ENCODE peak calls at places on chromosomes 5 and 9, in eight cellular contexts. One of them, this sample, is unnamed.

GRCh38 chr9:135135171-135135926 is 47.9 kb downstream of the OLFM1 start:
- DNase-seq in GM23338: no peak
- DNase-seq in fibroblast of lung: no peak
- DNase-seq in K562: no peak
- DNase-seq in HCT116: no peak
- DNase-seq in endothelial cell of umbilical vein: no peak
- DNase-seq in neural progenitor cell: no peak
- DNase-seq in keratinocyte: no peak
- DNase-seq in this sample: no peak

GRCh38 chr9:94002316-94003140 is 47.4 kb upstream of the BARX1 start:
- DNase-seq in GM23338: peak
- DNase-seq in fibroblast of lung: peak
- DNase-seq in K562: peak
- DNase-seq in HCT116: no peak
- DNase-seq in endothelial cell of umbilical vein: peak
- DNase-seq in neural progenitor cell: peak
- DNase-seq in keratinocyte: no peak
- DNase-seq in this sample: peak

GRCh38 chr9:2181794-2182193 is 166.6 kb downstream of the SMARCA2 start:
- DNase-seq in GM23338: peak
- DNase-seq in fibroblast of lung: no peak
- DNase-seq in K562: peak
- DNase-seq in HCT116: peak
- DNase-seq in endothelial cell of umbilical vein: peak
- DNase-seq in neural progenitor cell: peak
- DNase-seq in keratinocyte: no peak
- DNase-seq in this sample: no peak

GRCh38 chr9:83034587-83034986 is 28.4 kb downstream of the RASEF start:
- DNase-seq in GM23338: no peak
- DNase-seq in fibroblast of lung: peak
- DNase-seq in K562: no peak
- DNase-seq in HCT116: no peak
- DNase-seq in endothelial cell of umbilical vein: no peak
- DNase-seq in neural progenitor cell: no peak
- DNase-seq in keratinocyte: peak
- DNase-seq in this sample: peak

GRCh38 chr5:66089384-66089783 is 54.7 kb upstream of the SREK1 start:
- DNase-seq in GM23338: no peak
- DNase-seq in fibroblast of lung: no peak
- DNase-seq in K562: no peak
- DNase-seq in HCT116: no peak
- DNase-seq in endothelial cell of umbilical vein: no peak
- DNase-seq in neural progenitor cell: no peak
- DNase-seq in keratinocyte: no peak
- DNase-seq in this sample: no peak

GRCh38 chr9:137030006-137030405 is 1.9 kb downstream of the FUT7 start:
- DNase-seq in GM23338: no peak
- DNase-seq in fibroblast of lung: no peak
- DNase-seq in K562: no peak
- DNase-seq in HCT116: no peak
- DNase-seq in endothelial cell of umbilical vein: no peak
- DNase-seq in neural progenitor cell: no peak
- DNase-seq in keratinocyte: no peak
- DNase-seq in this sample: no peak

GRCh38 chr5:96256795-96257470 is 176.1 kb downstream of the PCSK1 start:
- DNase-seq in GM23338: peak
- DNase-seq in fibroblast of lung: peak
- DNase-seq in K562: no peak
- DNase-seq in HCT116: peak
- DNase-seq in endothelial cell of umbilical vein: peak
- DNase-seq in neural progenitor cell: peak
- DNase-seq in keratinocyte: peak
- DNase-seq in this sample: peak

GRCh38 chr5:173318338-173318737 is 9.9 kb downstream of the STC2 start:
- DNase-seq in GM23338: no peak
- DNase-seq in fibroblast of lung: no peak
- DNase-seq in K562: no peak
- DNase-seq in HCT116: no peak
- DNase-seq in endothelial cell of umbilical vein: no peak
- DNase-seq in neural progenitor cell: no peak
- DNase-seq in keratinocyte: no peak
- DNase-seq in this sample: no peak

GRCh38 chr5:172151661-172152210 is 36.3 kb downstream of the STK10 start:
- DNase-seq in GM23338: no peak
- DNase-seq in fibroblast of lung: no peak
- DNase-seq in K562: peak
- DNase-seq in HCT116: no peak
- DNase-seq in endothelial cell of umbilical vein: no peak
- DNase-seq in neural progenitor cell: no peak
- DNase-seq in keratinocyte: no peak
- DNase-seq in this sample: no peak

GRCh38 chr9:131657456-131657855 is 82.4 kb downstream of the RAPGEF1 start:
- DNase-seq in GM23338: no peak
- DNase-seq in fibroblast of lung: no peak
- DNase-seq in K562: no peak
- DNase-seq in HCT116: no peak
- DNase-seq in endothelial cell of umbilical vein: peak
- DNase-seq in neural progenitor cell: no peak
- DNase-seq in keratinocyte: no peak
- DNase-seq in this sample: no peak

GRCh38 chr9:5712651-5713360 is 83.9 kb downstream of the RIC1 start:
- DNase-seq in GM23338: no peak
- DNase-seq in fibroblast of lung: no peak
- DNase-seq in K562: no peak
- DNase-seq in HCT116: no peak
- DNase-seq in endothelial cell of umbilical vein: no peak
- DNase-seq in neural progenitor cell: no peak
- DNase-seq in keratinocyte: no peak
- DNase-seq in this sample: no peak

GRCh38 chr5:12985142-12985541 is 959.3 kb downstream of the DNAH5 start:
- DNase-seq in GM23338: no peak
- DNase-seq in fibroblast of lung: no peak
- DNase-seq in K562: no peak
- DNase-seq in HCT116: no peak
- DNase-seq in endothelial cell of umbilical vein: no peak
- DNase-seq in neural progenitor cell: no peak
- DNase-seq in keratinocyte: no peak
- DNase-seq in this sample: no peak

GRCh38 chr5:175235251-175235963 is 208.6 kb downstream of the DRD1 start:
- DNase-seq in GM23338: no peak
- DNase-seq in fibroblast of lung: peak
- DNase-seq in K562: no peak
- DNase-seq in HCT116: no peak
- DNase-seq in endothelial cell of umbilical vein: no peak
- DNase-seq in neural progenitor cell: no peak
- DNase-seq in keratinocyte: no peak
- DNase-seq in this sample: no peak

GRCh38 chr5:175230299-175230698 is 213.7 kb downstream of the DRD1 start:
- DNase-seq in GM23338: no peak
- DNase-seq in fibroblast of lung: peak
- DNase-seq in K562: no peak
- DNase-seq in HCT116: no peak
- DNase-seq in endothelial cell of umbilical vein: no peak
- DNase-seq in neural progenitor cell: no peak
- DNase-seq in keratinocyte: no peak
- DNase-seq in this sample: no peak

GRCh38 chr5:175238326-175238725 is 205.7 kb downstream of the DRD1 start:
- DNase-seq in GM23338: no peak
- DNase-seq in fibroblast of lung: no peak
- DNase-seq in K562: no peak
- DNase-seq in HCT116: no peak
- DNase-seq in endothelial cell of umbilical vein: no peak
- DNase-seq in neural progenitor cell: no peak
- DNase-seq in keratinocyte: no peak
- DNase-seq in this sample: no peak

GRCh38 chr5:175236176-175236575 is 207.8 kb downstream of the DRD1 start:
- DNase-seq in GM23338: no peak
- DNase-seq in fibroblast of lung: no peak
- DNase-seq in K562: no peak
- DNase-seq in HCT116: no peak
- DNase-seq in endothelial cell of umbilical vein: no peak
- DNase-seq in neural progenitor cell: no peak
- DNase-seq in keratinocyte: no peak
- DNase-seq in this sample: no peak
- TF ChIP-seq EZH2 in GM23338: no peak
- TF ChIP-seq EZH2 in fibroblast of lung: no peak
- TF ChIP-seq EZH2 in K562: no peak
- TF ChIP-seq EZH2 in HCT116: no peak
- TF ChIP-seq EZH2 in endothelial cell of umbilical vein: no peak
- TF ChIP-seq EZH2 in neural progenitor cell: no peak
- TF ChIP-seq EZH2 in keratinocyte: no peak
- TF ChIP-seq EZH2 in this sample: no peak

GRCh38 chr5:43041669-43042175 is 1.6 kb upstream of the ANXA2R start:
- DNase-seq in GM23338: peak
- DNase-seq in fibroblast of lung: peak
- DNase-seq in K562: no peak
- DNase-seq in HCT116: no peak
- DNase-seq in endothelial cell of umbilical vein: peak
- DNase-seq in neural progenitor cell: no peak
- DNase-seq in keratinocyte: no peak
- DNase-seq in this sample: peak

GRCh38 chr5:43039468-43040286 is 442 bp downstream of the ANXA2R start:
- DNase-seq in GM23338: peak
- DNase-seq in fibroblast of lung: peak
- DNase-seq in K562: peak
- DNase-seq in HCT116: peak
- DNase-seq in endothelial cell of umbilical vein: peak
- DNase-seq in neural progenitor cell: peak
- DNase-seq in keratinocyte: no peak
- DNase-seq in this sample: no peak

GRCh38 chr5:43041131-43041668 is 1.1 kb upstream of the ANXA2R start:
- DNase-seq in GM23338: no peak
- DNase-seq in fibroblast of lung: no peak
- DNase-seq in K562: no peak
- DNase-seq in HCT116: no peak
- DNase-seq in endothelial cell of umbilical vein: no peak
- DNase-seq in neural progenitor cell: peak
- DNase-seq in keratinocyte: no peak
- DNase-seq in this sample: no peak

GRCh38 chr5:43039115-43039467 is 1.0 kb downstream of the ANXA2R start:
- DNase-seq in GM23338: no peak
- DNase-seq in fibroblast of lung: no peak
- DNase-seq in K562: no peak
- DNase-seq in HCT116: no peak
- DNase-seq in endothelial cell of umbilical vein: no peak
- DNase-seq in neural progenitor cell: no peak
- DNase-seq in keratinocyte: no peak
- DNase-seq in this sample: no peak

GRCh38 chr5:43040287-43041098 is at the start of gene ANXA2R:
- DNase-seq in GM23338: peak
- DNase-seq in fibroblast of lung: peak
- DNase-seq in K562: peak
- DNase-seq in HCT116: peak
- DNase-seq in endothelial cell of umbilical vein: peak
- DNase-seq in neural progenitor cell: peak
- DNase-seq in keratinocyte: peak
- DNase-seq in this sample: no peak
- H3K4me2 ChIP-seq in GM23338: peak
- H3K4me2 ChIP-seq in fibroblast of lung: peak
- H3K4me2 ChIP-seq in K562: peak
- H3K4me2 ChIP-seq in HCT116: peak
- H3K4me2 ChIP-seq in endothelial cell of umbilical vein: peak
- H3K4me2 ChIP-seq in neural progenitor cell: peak
- H3K4me2 ChIP-seq in keratinocyte: peak
- H3K4me2 ChIP-seq in this sample: peak

DNA sequence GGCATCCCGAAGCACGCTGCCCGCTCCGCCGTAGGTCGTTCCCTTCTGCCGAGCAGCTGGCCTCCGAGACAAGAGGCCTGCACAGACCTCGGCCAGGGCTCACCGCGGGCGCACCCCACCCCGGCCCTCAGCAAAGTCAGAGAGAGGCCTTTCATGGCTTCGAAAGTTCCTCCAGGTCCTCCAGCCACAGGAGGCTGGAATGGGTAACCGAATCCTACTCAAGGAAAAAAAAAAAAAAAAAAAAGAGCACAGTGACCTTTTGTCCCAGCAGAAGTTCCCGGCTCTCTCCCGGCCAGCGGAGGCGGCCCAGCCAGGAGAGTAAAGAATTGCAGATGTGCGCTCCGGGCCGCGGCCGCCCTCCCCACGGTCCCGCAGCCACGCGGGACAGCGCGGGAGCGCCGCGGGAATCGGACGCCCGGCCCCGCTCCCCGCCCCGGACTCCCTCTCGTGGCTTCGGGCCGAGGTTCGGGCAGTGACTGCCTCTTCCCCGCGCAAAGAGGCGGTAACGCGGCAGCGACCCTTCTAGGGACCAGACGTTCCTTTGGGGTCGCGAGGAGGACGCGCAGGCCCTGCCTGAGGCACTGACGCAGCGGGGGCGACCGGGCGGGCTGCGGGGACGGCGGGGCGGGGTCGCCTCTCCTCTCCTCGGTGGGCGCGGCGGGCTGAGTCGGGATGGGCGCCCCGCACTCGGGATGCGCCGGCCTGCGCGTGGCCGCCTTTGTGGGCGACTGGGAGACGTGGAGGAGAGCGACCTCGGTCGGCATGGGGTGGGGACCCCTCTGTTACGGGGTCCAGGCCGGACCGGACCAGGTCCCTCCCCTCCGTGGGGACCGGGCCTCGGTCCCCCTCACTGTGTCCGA is 790 bp downstream of the GFPT2 start:
- DNase-seq in GM23338: peak
- DNase-seq in fibroblast of lung: peak
- DNase-seq in K562: no peak
- DNase-seq in HCT116: no peak
- DNase-seq in endothelial cell of umbilical vein: no peak
- DNase-seq in neural progenitor cell: peak
- DNase-seq in keratinocyte: no peak
- DNase-seq in this sample: no peak
- TF ChIP-seq EZH2 in GM23338: no peak
- TF ChIP-seq EZH2 in fibroblast of lung: no peak
- TF ChIP-seq EZH2 in K562: no peak
- TF ChIP-seq EZH2 in HCT116: no peak
- TF ChIP-seq EZH2 in endothelial cell of umbilical vein: peak
- TF ChIP-seq EZH2 in neural progenitor cell: no peak
- TF ChIP-seq EZH2 in keratinocyte: peak
- TF ChIP-seq EZH2 in this sample: peak

DNA sequence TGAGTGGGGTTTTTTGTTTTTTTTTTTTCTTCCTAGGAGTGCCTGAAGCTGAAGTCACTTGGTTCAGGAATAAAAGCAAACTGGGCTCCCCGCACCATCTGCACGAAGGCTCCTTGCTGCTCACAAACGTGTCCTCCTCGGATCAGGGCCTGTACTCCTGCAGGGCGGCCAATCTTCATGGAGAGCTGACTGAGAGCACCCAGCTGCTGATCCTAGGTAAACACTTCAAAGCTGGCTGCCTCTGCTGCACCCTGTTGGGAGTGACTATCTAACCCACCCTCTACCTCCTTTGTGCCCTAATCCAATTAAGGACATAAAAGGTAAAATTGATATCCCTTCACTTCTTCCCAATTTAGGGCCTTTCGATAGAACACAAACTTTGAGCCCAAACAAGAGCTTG is 206.8 kb downstream of the SAXO1 start:
- DNase-seq in GM23338: no peak
- DNase-seq in fibroblast of lung: no peak
- DNase-seq in K562: no peak
- DNase-seq in HCT116: no peak
- DNase-seq in endothelial cell of umbilical vein: no peak
- DNase-seq in neural progenitor cell: peak
- DNase-seq in keratinocyte: no peak
- DNase-seq in this sample: no peak
- H3K4me2 ChIP-seq in GM23338: no peak
- H3K4me2 ChIP-seq in fibroblast of lung: no peak
- H3K4me2 ChIP-seq in K562: no peak
- H3K4me2 ChIP-seq in HCT116: no peak
- H3K4me2 ChIP-seq in endothelial cell of umbilical vein: no peak
- H3K4me2 ChIP-seq in neural progenitor cell: no peak
- H3K4me2 ChIP-seq in keratinocyte: no peak
- H3K4me2 ChIP-seq in this sample: no peak

This sample was measured in mammary epithelial cell.